ENCODE peak calls at places on chromosomes 13 and 19, in four cellular contexts. One of them, this sample, is unnamed.

GRCh38 chr19:5828661-5829566 is 10.6 kb downstream of the FUT6 start:
- DNase-seq in EL: no peak
- DNase-seq in fibroblast of gingiva: no peak
- DNase-seq in cerebellum: no peak
- DNase-seq in this sample: peak

GRCh38 chr13:63636231-63636993 is 2220.8 kb upstream of the PCDH20 start:
- DNase-seq in EL: peak
- DNase-seq in fibroblast of gingiva: no peak
- DNase-seq in cerebellum: no peak
- DNase-seq in this sample: no peak

GRCh38 chr13:41614671-41615519 is 157.5 kb downstream of the RGCC start:
- DNase-seq in EL: peak
- DNase-seq in fibroblast of gingiva: no peak
- DNase-seq in cerebellum: no peak
- DNase-seq in this sample: no peak

GRCh38 chr13:25692156-25692555 is 320.4 kb downstream of the ATP8A2 start:
- DNase-seq in EL: no peak
- DNase-seq in fibroblast of gingiva: no peak
- DNase-seq in cerebellum: no peak
- DNase-seq in this sample: no peak

GRCh38 chr19:30682576-30683536 is 310.7 kb downstream of the ZNF536 start:
- DNase-seq in EL: peak
- DNase-seq in fibroblast of gingiva: peak
- DNase-seq in cerebellum: peak
- DNase-seq in this sample: peak

GRCh38 chr13:100269837-100270236 is 180.9 kb downstream of the PCCA start:
- DNase-seq in EL: peak
- DNase-seq in fibroblast of gingiva: peak
- DNase-seq in cerebellum: peak
- DNase-seq in this sample: peak

GRCh38 chr19:48325265-48325910 is at the start of gene EMP3:
- DNase-seq in EL: peak
- DNase-seq in fibroblast of gingiva: peak
- DNase-seq in cerebellum: no peak
- DNase-seq in this sample: peak

GRCh38 chr19:18062043-18062442 is 24.7 kb downstream of the IL12RB1 start:
- DNase-seq in EL: no peak
- DNase-seq in fibroblast of gingiva: no peak
- DNase-seq in cerebellum: no peak
- DNase-seq in this sample: no peak

GRCh38 chr13:30341815-30342570 is 34.6 kb upstream of the KATNAL1 start:
- DNase-seq in EL: peak
- DNase-seq in fibroblast of gingiva: peak
- DNase-seq in cerebellum: peak
- DNase-seq in this sample: peak

GRCh38 chr13:24747248-24748151 is 16.5 kb upstream of the RNF17 start:
- DNase-seq in EL: peak
- DNase-seq in fibroblast of gingiva: no peak
- DNase-seq in cerebellum: no peak
- DNase-seq in this sample: no peak

GRCh38 chr19:45439569-45440258 is 16.0 kb upstream of the ERCC1 start:
- DNase-seq in EL: peak
- DNase-seq in fibroblast of gingiva: peak
- DNase-seq in cerebellum: peak
- DNase-seq in this sample: peak

GRCh38 chr13:45621950-45622349 is 6.4 kb upstream of the ERICH6B start:
- DNase-seq in EL: no peak
- DNase-seq in fibroblast of gingiva: no peak
- DNase-seq in cerebellum: no peak
- DNase-seq in this sample: no peak

GRCh38 chr13:98632971-98633370 is 56.1 kb upstream of the STK24 start:
- DNase-seq in EL: peak
- DNase-seq in fibroblast of gingiva: no peak
- DNase-seq in cerebellum: no peak
- DNase-seq in this sample: no peak

GRCh38 chr19:23790641-23791488 is 32.2 kb upstream of the ZNF681 start:
- DNase-seq in EL: no peak
- DNase-seq in fibroblast of gingiva: no peak
- DNase-seq in cerebellum: no peak
- DNase-seq in this sample: no peak

GRCh38 chr13:112249644-112250610 is 126.2 kb upstream of the SPACA7 start:
- DNase-seq in EL: no peak
- DNase-seq in fibroblast of gingiva: no peak
- DNase-seq in cerebellum: no peak
- DNase-seq in this sample: no peak

GRCh38 chr13:43475135-43475534 is 311.6 kb downstream of the ENOX1 start:
- DNase-seq in EL: no peak
- DNase-seq in fibroblast of gingiva: no peak
- DNase-seq in cerebellum: no peak
- DNase-seq in this sample: no peak

GRCh38 chr19:8324186-8325050 is 3.1 kb downstream of the RPS28 start:
- DNase-seq in EL: no peak
- DNase-seq in fibroblast of gingiva: no peak
- DNase-seq in cerebellum: no peak
- DNase-seq in this sample: peak

GRCh38 chr13:73228546-73228945 is 169.7 kb downstream of the KLF5 start:
- DNase-seq in EL: peak
- DNase-seq in fibroblast of gingiva: no peak
- DNase-seq in cerebellum: no peak
- DNase-seq in this sample: no peak

This sample was measured in body of pancreas.